ENCODE peak calls at places on chromosome 22, in eight cellular contexts. V is fibroblast of villous mesenchyme; H is MCF 10A; M is prostate gland; J is GM12865; C is CD4-positive, alpha-beta T cell; E is kidney; Q is cardiac fibroblast. T is an unnamed sample.

GRCh38 chr22:39994046-39994565 is 648 bp upstream of the FAM83F start:
- DNase-seq in Q (no peak), J (no peak), E (peak; percentile 48), V (no peak), C (peak; percentile 16), M (no peak), H (no peak), T (no peak)

GRCh38 chr22:22358686-22359085 is 114.1 kb downstream of the VPREB1 start:
- DNase-seq in E (no peak), V (no peak), Q (no peak), J (no peak), H (no peak), M (no peak), C (no peak), T (no peak)

GRCh38 chr22:42368379-42369249 is 63.6 kb downstream of the NFAM1 start:
- DNase-seq in E (peak; percentile 86), Q (no peak), J (no peak), M (no peak), C (no peak), H (no peak), V (no peak), T (peak; percentile 29)

GRCh38 chr22:17047656-17048055 is 37.1 kb upstream of the IL17RA start:
- DNase-seq in J (no peak), Q (no peak), M (no peak), E (no peak), V (no peak), C (no peak), H (no peak), T (no peak)

GRCh38 chr22:37019309-37020191 is at the start of the genes MPST and TST:
- DNase-seq in M (peak; percentile 75), V (peak; percentile 76), Q (peak; percentile 77), H (peak; percentile 62), C (no peak), J (peak; percentile 77), E (peak; percentile 91), T (peak; percentile 62)

GRCh38 chr22:36930041-36930935 is 16.9 kb downstream of the CSF2RB start:
- DNase-seq in M (no peak), H (no peak), C (no peak), V (no peak), E (peak; percentile 74), Q (no peak), J (peak; percentile 48), T (no peak)

GRCh38 chr22:32622004-32622761 is 147.6 kb downstream of the FBXO7 start:
- DNase-seq in H (no peak), J (no peak), E (peak; percentile 86), M (no peak), V (peak; percentile 99), C (no peak), Q (peak; percentile 95), T (peak; percentile 20)

GRCh38 chr22:42621505-42622002 is 6.9 kb upstream of the POLDIP3 start:
- DNase-seq in E (peak; percentile 91), J (peak; percentile 68), M (no peak), H (peak; percentile 76), C (peak; percentile 27), V (peak; percentile 62), Q (peak; percentile 73), T (peak; percentile 80)

GRCh38 chr22:17980638-17981051 is 43.7 kb downstream of the MICAL3 start:
- DNase-seq in M (peak; percentile 24), C (peak; percentile 17), V (peak; percentile 83), H (no peak), Q (peak; percentile 45), E (no peak), J (peak; percentile 58), T (no peak)

GRCh38 chr22:46328066-46328465 is 7.4 kb upstream of the TRMU start:
- DNase-seq in J (no peak), M (no peak), Q (no peak), V (no peak), C (no peak), H (no peak), E (no peak), T (no peak)
- TF ChIP-seq CTCF in J (no peak), M (no peak), Q (no peak), V (no peak), C (no peak), H (no peak), E (no peak), T (no peak)

DNA sequence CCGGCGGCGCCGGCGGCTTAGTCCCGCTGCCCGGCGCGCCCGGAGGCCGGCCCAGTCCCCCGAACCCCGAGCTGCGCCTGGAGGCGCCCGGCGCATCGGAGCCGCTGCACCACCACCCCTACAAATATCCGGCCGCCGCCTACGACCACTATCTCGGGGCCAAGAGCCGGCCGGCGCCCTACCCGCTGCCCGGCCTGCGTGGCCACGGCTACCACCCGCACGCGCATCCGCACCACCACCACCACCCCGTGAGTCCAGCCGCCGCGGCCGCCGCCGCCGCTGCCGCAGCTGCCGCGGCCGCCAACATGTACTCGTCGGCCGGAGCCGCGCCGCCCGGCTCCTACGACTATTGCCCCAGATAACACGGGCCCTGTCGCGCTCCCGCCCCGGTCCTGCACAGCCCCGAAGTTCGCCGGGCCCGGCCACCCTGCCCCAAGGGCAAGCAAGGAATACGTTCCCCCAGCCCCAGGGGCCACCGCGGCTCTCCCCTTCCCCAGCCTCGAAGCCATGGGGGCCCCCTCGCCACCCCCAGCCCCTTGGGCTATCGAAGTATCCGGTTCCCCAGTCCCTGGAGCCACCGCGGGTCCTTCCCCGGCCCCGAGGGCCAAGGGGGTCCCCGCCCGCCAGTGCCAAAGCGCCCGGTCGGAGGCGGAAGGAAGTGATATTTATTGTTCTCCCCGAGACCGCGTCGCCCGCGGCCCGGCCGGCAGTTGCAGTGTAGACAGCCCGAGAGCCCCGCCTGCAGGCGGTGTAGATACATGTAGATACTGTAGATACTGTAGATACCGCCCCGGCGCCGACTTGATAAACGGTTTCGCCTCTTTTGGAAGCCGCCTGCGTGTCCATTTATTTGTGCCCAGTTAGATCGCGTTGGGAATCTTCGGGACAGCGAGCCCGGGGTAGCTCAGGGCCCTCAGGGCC is 6.2 kb downstream of the TBX1 start:
- DNase-seq in M (peak; percentile 45), E (peak; percentile 79), C (peak; percentile 16), H (no peak), Q (no peak), V (peak; percentile 28), J (peak; percentile 34), T (no peak)
- TF ChIP-seq CTCF in M (no peak), E (no peak), C (no peak), H (no peak), Q (peak; percentile 29), V (peak; percentile 30), J (peak; percentile 17), T (peak; percentile 35)

DNA sequence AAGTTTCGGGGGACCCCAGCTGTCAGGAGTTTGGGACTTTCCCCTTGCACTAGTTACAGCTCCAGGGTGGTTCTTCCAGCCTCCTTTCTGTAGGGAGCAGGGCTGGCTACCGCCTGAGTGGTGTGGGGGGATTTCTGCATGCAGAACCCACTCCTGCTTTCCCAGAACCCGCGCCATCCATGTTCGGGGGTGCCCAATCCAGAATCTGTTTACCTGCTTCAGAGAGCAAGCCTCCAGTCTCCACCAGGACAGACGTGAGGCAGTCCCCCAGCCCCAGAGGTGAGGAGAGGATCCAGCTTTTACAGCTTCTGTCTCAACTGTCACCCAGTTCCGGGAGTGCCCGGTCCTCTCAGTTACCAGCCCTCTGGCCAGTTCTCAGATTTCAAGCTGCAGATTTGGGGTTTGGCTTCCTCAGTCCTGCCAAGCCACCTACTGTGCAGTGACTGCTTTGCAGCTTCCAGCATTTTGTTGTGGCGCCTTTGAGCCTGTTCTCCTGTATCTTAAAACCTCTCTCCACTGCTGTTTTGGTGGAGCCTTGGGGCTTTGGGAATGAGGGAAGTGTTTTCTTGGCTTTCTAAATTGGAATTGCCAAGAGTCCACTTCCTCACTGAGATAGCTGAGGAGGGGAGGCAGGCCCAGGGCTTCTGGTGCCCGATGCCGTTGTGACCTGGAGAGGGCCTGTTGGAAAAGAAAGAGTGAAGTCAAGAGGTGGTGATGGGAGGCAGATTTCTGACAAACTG is 513.2 kb downstream of the TBC1D22A start:
- DNase-seq in V (no peak), C (no peak), H (peak; percentile 67), E (no peak), M (no peak), Q (peak; percentile 46), J (no peak), T (no peak)
- TF ChIP-seq CTCF in V (no peak), C (no peak), H (peak; percentile 28), E (no peak), M (no peak), Q (no peak), J (no peak), T (no peak)

GRCh38 chr22:50246242-50247175 is 1.7 kb upstream of the TUBGCP6 start:
- DNase-seq in M (no peak), H (no peak), E (no peak), C (no peak), J (no peak), Q (no peak), V (no peak), T (no peak)
- TF ChIP-seq CTCF in M (no peak), H (no peak), E (peak; percentile 1), C (no peak), J (no peak), Q (peak; percentile 5), V (no peak), T (peak; percentile 35)

GRCh38 chr22:30636226-30637077 is 871 bp downstream of the SLC35E4 start:
- DNase-seq in E (peak; percentile 80), Q (no peak), V (peak; percentile 12), C (no peak), H (peak; percentile 35), J (peak; percentile 70), M (peak; percentile 7), T (no peak)

GRCh38 chr22:30640361-30640760 is 4.8 kb downstream of the SLC35E4 start:
- DNase-seq in E (peak; percentile 29), V (no peak), Q (no peak), J (no peak), C (no peak), M (no peak), H (no peak), T (no peak)

GRCh38 chr22:30634477-30635233 is 926 bp upstream of the SLC35E4 start:
- DNase-seq in M (peak; percentile 80), J (peak; percentile 93), C (peak; percentile 91), Q (peak; percentile 88), E (peak; percentile 94), H (peak; percentile 90), V (peak; percentile 85), T (peak; percentile 72)

GRCh38 chr22:30637701-30638114 is 2.1 kb downstream of the SLC35E4 start:
- DNase-seq in Q (no peak), C (no peak), H (no peak), E (no peak), V (no peak), M (no peak), J (no peak), T (no peak)

GRCh38 chr22:30635273-30636225 is at the start of gene SLC35E4:
- DNase-seq in M (peak; percentile 93), C (peak; percentile 94), Q (peak; percentile 95), V (peak; percentile 90), E (peak; percentile 98), J (peak; percentile 95), H (peak; percentile 88), T (peak; percentile 83)
- TF ChIP-seq CTCF in M (peak; percentile 24), C (no peak), Q (peak; percentile 45), V (peak; percentile 33), E (no peak), J (peak; percentile 34), H (no peak), T (peak; percentile 33)

DNA sequence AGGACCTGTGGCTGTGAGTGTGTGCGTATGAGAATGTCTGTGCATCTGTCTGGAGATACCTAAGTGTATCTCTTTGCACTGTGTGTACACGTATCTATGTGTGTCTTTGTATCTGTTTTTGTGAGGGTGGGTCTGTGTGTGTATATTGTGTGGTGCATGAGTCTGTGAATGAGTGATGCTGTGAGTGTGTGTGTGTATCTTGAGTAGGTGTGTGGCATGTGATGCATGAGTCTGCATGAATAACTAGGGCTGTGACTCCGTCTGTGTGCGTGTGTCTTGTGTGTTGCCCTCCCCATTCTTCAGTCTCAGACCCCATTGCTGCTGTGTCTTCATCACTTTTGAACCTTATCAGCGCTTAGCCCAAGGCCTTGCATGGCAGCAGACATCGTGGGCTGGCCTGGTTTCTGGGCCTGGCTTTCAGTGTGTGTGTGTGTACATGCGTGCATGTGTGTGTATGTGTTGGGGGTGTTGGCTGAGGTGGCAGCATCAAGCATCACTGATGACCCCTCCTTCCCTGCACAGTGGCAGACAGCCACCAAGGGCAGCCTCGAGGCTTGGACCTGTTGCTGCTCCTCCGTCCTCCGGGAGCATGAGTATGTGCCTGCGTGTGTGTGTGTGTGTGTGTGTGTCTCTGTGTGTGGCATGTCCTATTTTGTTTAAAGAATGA is 1.4 kb downstream of the SGSM1 start:
- DNase-seq in E (no peak), J (no peak), Q (peak; percentile 20), H (no peak), M (peak; percentile 45), C (no peak), V (no peak), T (no peak)
- TF ChIP-seq CTCF in E (no peak), J (no peak), Q (no peak), H (no peak), M (no peak), C (no peak), V (no peak), T (no peak)